ENCODE peak calls at places on chromosome 15, in ten cellular contexts. D, F, T, Q, W, X, H, L, Z and P are unnamed samples.

GRCh38 chr15:65835452-65835851 is 33.8 kb upstream of the RAB11A start:
- DNase-seq in D (no peak), F (no peak), T (no peak), Q (no peak), W (no peak), X (no peak), H (no peak), L (no peak), Z (no peak), P (no peak)

GRCh38 chr15:57507111-57507510 is 84.6 kb upstream of the MYZAP start:
- DNase-seq in D (no peak), F (no peak), T (no peak), Q (no peak), W (no peak), X (no peak), H (no peak), L (no peak), Z (no peak), P (no peak)

GRCh38 chr15:90232196-90232595 is 1.5 kb downstream of the CIB1 start:
- DNase-seq in D (no peak), F (no peak), T (no peak), Q (no peak), W (no peak), X (no peak), H (no peak), L (no peak), Z (no peak), P (no peak)

GRCh38 chr15:100601158-100601557 is 826 bp downstream of the LINS1 start:
- DNase-seq in D (no peak), F (no peak), T (no peak), Q (no peak), W (no peak), X (no peak), H (peak), L (no peak), Z (peak), P (no peak)

GRCh38 chr15:78065973-78066946 is 11.3 kb downstream of the TBC1D2B start:
- DNase-seq in D (no peak), F (no peak), T (no peak), Q (no peak), W (no peak), X (no peak), H (no peak), L (no peak), Z (no peak), P (no peak)

GRCh38 chr15:79933245-79933644 is 36.4 kb upstream of the MTHFS start:
- DNase-seq in D (no peak), F (no peak), T (no peak), Q (no peak), W (no peak), X (no peak), H (no peak), L (no peak), Z (no peak), P (no peak)

GRCh38 chr15:50798684-50799083 is 33.2 kb upstream of the SPPL2A start:
- DNase-seq in D (peak), F (peak), T (no peak), Q (peak), W (peak), X (no peak), H (no peak), L (no peak), Z (peak), P (peak)

GRCh38 chr15:50764331-50765201 is 940 bp downstream of the SPPL2A start:
- DNase-seq in D (no peak), F (peak), T (no peak), Q (no peak), W (no peak), X (no peak), H (no peak), L (no peak), Z (peak), P (no peak)

GRCh38 chr15:49842331-49842730 is 221.5 kb downstream of the DTWD1 start:
- DNase-seq in D (no peak), F (no peak), T (no peak), Q (no peak), W (no peak), X (no peak), H (no peak), L (no peak), Z (no peak), P (no peak)

GRCh38 chr15:71790081-71790480 is 20.3 kb upstream of the NR2E3 start:
- DNase-seq in D (peak), F (peak), T (no peak), Q (no peak), W (no peak), X (no peak), H (no peak), L (no peak), Z (peak), P (no peak)

GRCh38 chr15:90953947-90954711 is 555 bp upstream of the RCCD1 start:
- DNase-seq in D (no peak), F (no peak), T (no peak), Q (no peak), W (no peak), X (no peak), H (no peak), L (no peak), Z (no peak), P (no peak)

GRCh38 chr15:90106522-90107117 is 4.4 kb upstream of the IDH2 start:
- DNase-seq in D (peak), F (peak), T (no peak), Q (peak), W (no peak), X (no peak), H (no peak), L (no peak), Z (peak), P (peak)

GRCh38 chr15:22979699-22980188 is 424 bp downstream of the CYFIP1 start:
- DNase-seq in D (no peak), F (peak), T (no peak), Q (no peak), W (peak), X (no peak), H (no peak), L (peak), Z (peak), P (no peak)

GRCh38 chr15:68555348-68556037 is 23.3 kb upstream of the CORO2B start:
- DNase-seq in D (no peak), F (no peak), T (no peak), Q (no peak), W (no peak), X (no peak), H (no peak), L (no peak), Z (no peak), P (no peak)

GRCh38 chr15:68731318-68731897 is 89.3 kb downstream of the ANP32A start:
- DNase-seq in D (no peak), F (no peak), T (no peak), Q (no peak), W (peak), X (no peak), H (no peak), L (no peak), Z (no peak), P (no peak)

GRCh38 chr15:31260646-31261265 is 65.9 kb upstream of the KLF13 start:
- DNase-seq in D (no peak), F (no peak), T (no peak), Q (no peak), W (no peak), X (no peak), H (peak), L (peak), Z (no peak), P (no peak)

GRCh38 chr15:80773792-80774352 is 5.3 kb upstream of the CEMIP start:
- DNase-seq in D (no peak), F (no peak), T (no peak), Q (no peak), W (no peak), X (no peak), H (no peak), L (no peak), Z (no peak), P (no peak)

GRCh38 chr15:70099966-70100494 is 2.3 kb upstream of the TLE3 start:
- DNase-seq in D (peak), F (no peak), T (no peak), Q (no peak), W (no peak), X (no peak), H (no peak), L (no peak), Z (no peak), P (no peak)

GRCh38 chr15:60315878-60316277 is 81.9 kb downstream of the ANXA2 start:
- DNase-seq in D (no peak), F (no peak), T (no peak), Q (no peak), W (no peak), X (no peak), H (no peak), L (no peak), Z (no peak), P (no peak)

GRCh38 chr15:60323322-60323721 is 74.5 kb downstream of the ANXA2 start:
- DNase-seq in D (no peak), F (no peak), T (no peak), Q (no peak), W (no peak), X (no peak), H (no peak), L (no peak), Z (no peak), P (peak)

GRCh38 chr15:60318236-60318867 is 79.4 kb downstream of the ANXA2 start:
- DNase-seq in D (no peak), F (no peak), T (no peak), Q (no peak), W (no peak), X (no peak), H (no peak), L (no peak), Z (no peak), P (no peak)

GRCh38 chr15:60316961-60317360 is 80.8 kb downstream of the ANXA2 start:
- DNase-seq in D (no peak), F (no peak), T (no peak), Q (no peak), W (no peak), X (no peak), H (no peak), L (no peak), Z (no peak), P (no peak)

DNA sequence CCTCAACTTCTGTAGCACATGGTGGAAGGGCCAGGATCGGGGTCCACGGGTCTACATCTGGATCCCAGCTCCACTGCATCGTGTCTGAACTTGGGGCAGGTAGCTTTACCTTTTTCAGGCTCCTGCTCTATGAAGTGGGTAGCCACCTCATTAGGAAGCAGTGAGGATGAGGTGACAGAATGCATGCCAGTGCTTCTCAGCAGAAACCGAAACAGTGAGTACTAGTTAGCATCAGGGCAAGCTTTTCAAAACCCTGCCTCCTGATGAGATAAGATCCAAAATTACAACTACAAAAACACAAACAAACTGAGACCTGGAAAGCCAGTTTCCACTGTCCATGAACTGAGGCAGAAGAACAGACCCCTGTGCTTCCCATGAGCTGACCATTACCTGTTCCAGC is 77.4 kb downstream of the ANXA2 start:
- DNase-seq in D (no peak), F (no peak), T (no peak), Q (no peak), W (no peak), X (no peak), H (no peak), L (no peak), Z (no peak), P (no peak)
- TF ChIP-seq CTCF in D (no peak), F (no peak), T (no peak), Q (no peak), W (no peak), X (no peak), H (no peak), L (no peak), Z (no peak), P (no peak)

GRCh38 chr15:75446146-75446545 is 5.3 kb downstream of the SIN3A start:
- DNase-seq in D (no peak), F (no peak), T (no peak), Q (no peak), W (no peak), X (no peak), H (no peak), L (no peak), Z (no peak), P (no peak)
- H3K27ac ChIP-seq in D (no peak), F (no peak), T (no peak), Q (no peak), W (no peak), X (no peak), H (no peak), L (no peak), Z (no peak), P (no peak)

GRCh38 chr15:101614001-101614585 is 38.1 kb downstream of the TM2D3 start:
- DNase-seq in D (no peak), F (no peak), T (no peak), Q (no peak), W (no peak), X (no peak), H (no peak), L (no peak), Z (no peak), P (no peak)
- TF ChIP-seq POLR2A in D (no peak), F (no peak), T (no peak), Q (no peak), W (no peak), X (no peak), H (no peak), L (no peak), Z (no peak), P (no peak)

DNA sequence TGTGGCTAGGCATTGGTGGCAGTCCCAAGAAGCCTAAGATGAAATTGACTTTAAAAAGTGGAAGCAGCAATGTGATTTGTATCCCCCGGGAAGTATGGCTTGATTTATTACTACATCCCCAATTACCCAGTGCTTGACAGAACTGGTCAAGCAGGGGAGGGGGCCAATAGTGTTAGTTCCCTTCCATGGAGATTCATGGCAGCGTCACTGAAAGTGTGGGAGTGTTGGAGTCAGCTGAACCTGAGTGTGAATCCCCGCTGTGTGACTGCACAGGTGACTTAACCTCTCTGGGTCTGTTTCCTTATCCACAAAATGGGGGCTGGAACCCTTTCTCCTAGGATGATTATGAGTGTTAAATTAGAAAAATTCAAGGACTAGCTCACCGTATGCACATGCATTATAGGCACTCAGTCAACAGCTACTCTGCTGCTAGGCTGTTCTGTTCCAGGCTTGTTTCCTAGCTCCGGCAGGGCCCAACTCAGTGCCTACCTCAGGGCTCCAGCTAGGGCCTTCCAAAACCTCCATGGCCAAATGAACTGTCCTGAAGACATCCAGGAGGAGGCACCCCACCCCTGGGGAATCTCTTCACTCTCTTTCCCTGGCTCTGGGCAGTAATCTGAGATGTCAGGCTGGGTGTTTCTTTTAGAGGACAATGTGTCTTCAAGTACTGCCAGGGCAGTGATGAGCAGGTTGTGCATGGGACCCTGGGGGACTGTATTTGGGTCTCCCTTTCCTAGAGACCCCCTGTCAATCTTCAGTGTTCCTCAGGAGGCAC is 38.5 kb upstream of the TPM1 start:
- DNase-seq in D (no peak), F (no peak), T (no peak), Q (no peak), W (no peak), X (no peak), H (no peak), L (no peak), Z (no peak), P (peak)
- TF ChIP-seq CTCF in D (no peak), F (peak), T (no peak), Q (no peak), W (no peak), X (no peak), H (no peak), L (no peak), Z (no peak), P (peak)

DNA sequence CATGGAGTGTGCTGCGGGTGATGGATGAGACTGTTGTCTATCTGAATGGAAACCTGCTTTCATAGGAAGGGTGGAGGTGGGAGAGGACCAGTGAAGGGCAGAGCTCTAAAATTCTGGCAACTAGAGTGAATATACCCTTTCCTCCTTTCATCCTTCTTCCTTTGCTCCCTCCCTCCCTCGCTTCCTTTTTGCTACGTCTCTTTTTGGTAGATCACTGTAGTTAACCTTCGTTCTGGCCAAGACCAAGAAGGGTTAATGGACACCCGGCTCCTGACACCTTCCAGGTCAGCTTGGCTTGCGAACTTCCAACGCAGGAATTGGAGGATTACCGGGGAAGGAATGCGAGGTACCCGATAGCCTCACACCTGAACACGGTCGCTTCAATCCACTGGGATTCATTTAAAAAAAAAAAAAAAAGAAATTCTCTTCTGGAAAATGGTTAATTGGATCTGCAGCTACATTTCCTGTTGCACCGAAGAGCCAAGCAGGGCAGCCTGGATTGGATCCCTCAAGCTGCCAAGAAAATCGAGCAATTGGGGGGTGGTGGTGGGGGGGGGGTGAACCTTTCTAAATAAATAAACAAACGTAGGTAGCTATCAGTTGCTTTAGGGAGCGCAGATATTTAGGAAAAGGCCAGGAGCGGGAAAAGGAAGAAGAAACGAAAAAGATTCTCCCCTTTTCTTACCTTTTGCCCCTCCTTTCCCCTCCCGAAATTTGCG is 9.6 kb upstream of the NR2F2 start:
- DNase-seq in D (no peak), F (no peak), T (no peak), Q (no peak), W (no peak), X (no peak), H (no peak), L (no peak), Z (peak), P (no peak)
- H3K27ac ChIP-seq in D (no peak), F (no peak), T (peak), Q (peak), W (peak), X (peak), H (peak), L (peak), Z (peak), P (peak)

GRCh38 chr15:64164436-64164835 is 1.6 kb upstream of the PPIB start:
- DNase-seq in D (no peak), F (no peak), T (no peak), Q (no peak), W (no peak), X (no peak), H (no peak), L (no peak), Z (no peak), P (no peak)

GRCh38 chr15:64162478-64162868 is 349 bp downstream of the PPIB start:
- DNase-seq in D (no peak), F (no peak), T (no peak), Q (no peak), W (no peak), X (no peak), H (no peak), L (no peak), Z (no peak), P (no peak)

GRCh38 chr15:64161688-64162477 is 939 bp downstream of the PPIB start:
- DNase-seq in D (no peak), F (no peak), T (no peak), Q (no peak), W (no peak), X (no peak), H (no peak), L (no peak), Z (peak), P (no peak)

GRCh38 chr15:64163662-64164362 is 990 bp upstream of the PPIB start:
- DNase-seq in D (no peak), F (no peak), T (no peak), Q (no peak), W (no peak), X (no peak), H (peak), L (no peak), Z (no peak), P (peak)

GRCh38 chr15:64162869-64163661 is at the start of gene PPIB:
- DNase-seq in D (peak), F (peak), T (peak), Q (peak), W (peak), X (peak), H (peak), L (peak), Z (peak), P (peak)
- TF ChIP-seq POLR2A in D (peak), F (peak), T (peak), Q (peak), W (peak), X (peak), H (peak), L (peak), Z (peak), P (peak)

GRCh38 chr15:61748529-61748928 is 311.7 kb downstream of the VPS13C start:
- DNase-seq in D (no peak), F (no peak), T (no peak), Q (no peak), W (no peak), X (no peak), H (no peak), L (no peak), Z (no peak), P (no peak)
- TF ChIP-seq CTCF in D (no peak), F (no peak), T (no peak), Q (no peak), W (no peak), X (no peak), H (no peak), L (no peak), Z (no peak), P (no peak)